ENCODE peak calls at places on chromosomes 4 and X, in five cellular contexts. D is astrocyte of the spinal cord, V is NCI-H1105, Y is mesothelial cell of epicardium, T is SK-MEL-5. W is an unnamed sample.

GRCh38 chrX:101395789-101396188 is 5.0 kb downstream of the RPL36A start:
- DNase-seq in D (no peak), V (no peak), Y (no peak), T (peak), W (no peak)

GRCh38 chr4:76691767-76692689 is 205.9 kb downstream of the SOWAHB start:
- DNase-seq in D (peak), V (no peak), Y (no peak), T (no peak), W (no peak)

GRCh38 chrX:373641-374471 is 12.9 kb downstream of the PPP2R3B start:
- DNase-seq in D (peak), V (no peak), Y (no peak), T (no peak), W (no peak)

GRCh38 chr4:153166971-153167501 is 37.2 kb upstream of the TRIM2 start:
- DNase-seq in D (peak), V (no peak), Y (no peak), T (peak), W (no peak)

GRCh38 chr4:173509031-173510001 is 20.7 kb downstream of the HAND2 start:
- DNase-seq in D (no peak), V (no peak), Y (no peak), T (no peak), W (no peak)

GRCh38 chr4:72467633-72468032 is 101.4 kb downstream of the ADAMTS3 start:
- DNase-seq in D (no peak), V (no peak), Y (no peak), T (no peak), W (no peak)

GRCh38 chrX:150255441-150256296 is 107.4 kb upstream of the MAMLD1 start:
- DNase-seq in D (no peak), V (no peak), Y (no peak), T (no peak), W (no peak)

GRCh38 chrX:50905334-50905733 is 5.2 kb upstream of the BMP15 start:
- DNase-seq in D (no peak), V (no peak), Y (no peak), T (peak), W (no peak)

W was measured in D721Med.